ENCODE peak calls at places on chromosomes 1 and 21, in ten cellular contexts. L is mucosa of descending colon; W is epithelial cell of prostate; J is choroid plexus epithelial cell; O is CD4-positive, alpha-beta memory T cell; U is Kasumi-1; R is neuronal stem cell; Y is NCI-H1436; D is CD8-positive, alpha-beta T cell; K is dermis microvascular lymphatic vessel endothelial cell. S is an unnamed sample.

GRCh38 chr21:46069719-46070279 is 28.1 kb upstream of the COL6A2 start:
- DNase-seq in R (no peak), Y (no peak), K (no peak), U (no peak), D (no peak), O (no peak), W (no peak), L (no peak), J (no peak), S (no peak)

GRCh38 chr1:228404107-228404720 is 2.4 kb downstream of the TRIM11 start:
- DNase-seq in U (peak), O (no peak), K (no peak), D (no peak), J (no peak), L (peak), W (no peak), R (no peak), Y (no peak), S (no peak)

GRCh38 chr1:57464756-57465155 is 40.9 kb upstream of the DAB1 start:
- DNase-seq in J (peak), R (no peak), Y (no peak), U (no peak), W (no peak), L (no peak), D (no peak), O (no peak), K (no peak), S (no peak)

GRCh38 chr1:23481026-23481597 is 2.9 kb downstream of the ASAP3 start:
- DNase-seq in U (no peak), K (no peak), D (no peak), R (no peak), L (no peak), Y (no peak), W (no peak), J (no peak), O (no peak), S (no peak)

GRCh38 chr1:231407537-231408396 is 14.3 kb downstream of the EGLN1 start:
- DNase-seq in K (peak), L (no peak), J (peak), W (no peak), U (no peak), Y (no peak), D (no peak), R (no peak), O (no peak), S (no peak)

GRCh38 chr1:13469343-13469742 is 44.5 kb downstream of the LRRC38 start:
- DNase-seq in J (peak), L (no peak), D (no peak), K (no peak), W (no peak), U (no peak), R (no peak), Y (no peak), O (no peak), S (peak)

GRCh38 chr1:107991371-107992066 is 26.5 kb upstream of the VAV3 start:
- DNase-seq in J (peak), U (no peak), D (no peak), O (no peak), K (no peak), W (no peak), Y (no peak), R (no peak), L (no peak), S (no peak)

GRCh38 chr1:40309374-40310128 is 7.5 kb downstream of the COL9A2 start:
- DNase-seq in Y (no peak), W (no peak), R (peak), J (peak), L (no peak), D (no peak), U (no peak), K (no peak), O (no peak), S (no peak)

GRCh38 chr1:47332779-47333577 is 612 bp upstream of the CMPK1 start:
- DNase-seq in O (no peak), K (no peak), R (no peak), D (no peak), J (no peak), U (no peak), W (no peak), Y (no peak), L (no peak), S (no peak)

GRCh38 chr1:94321662-94322061 is 84.3 kb upstream of the ARHGAP29 start:
- DNase-seq in K (no peak), J (no peak), L (no peak), O (no peak), W (no peak), R (no peak), Y (no peak), D (no peak), U (no peak), S (no peak)

GRCh38 chr1:4975856-4976255 is 321.4 kb downstream of the AJAP1 start:
- DNase-seq in W (no peak), K (no peak), Y (no peak), U (no peak), R (no peak), L (no peak), J (no peak), D (no peak), O (no peak), S (no peak)

GRCh38 chr1:38334930-38335592 is 288.5 kb upstream of the POU3F1 start:
- DNase-seq in W (no peak), D (no peak), L (no peak), Y (no peak), J (no peak), R (no peak), O (no peak), U (no peak), K (no peak), S (no peak)

GRCh38 chr1:149884433-149885363 is 14.7 kb upstream of the BOLA1 start:
- DNase-seq in Y (peak), U (peak), R (no peak), O (no peak), J (peak), W (no peak), L (peak), K (peak), D (no peak), S (peak)

GRCh38 chr21:26844258-26845065 is 747 bp downstream of the ADAMTS1 start:
- DNase-seq in R (peak), L (peak), W (no peak), O (no peak), U (peak), J (peak), K (peak), D (no peak), Y (no peak), S (peak)

GRCh38 chr1:232853994-232854532 is 48.8 kb downstream of the MAP10 start:
- DNase-seq in D (no peak), W (no peak), L (no peak), K (no peak), O (no peak), Y (no peak), J (peak), R (no peak), U (no peak), S (no peak)

GRCh38 chr1:31441558-31441957 is 28.5 kb downstream of the SERINC2 start:
- DNase-seq in K (no peak), L (no peak), D (no peak), Y (no peak), U (no peak), O (no peak), R (no peak), W (no peak), J (no peak), S (peak)

GRCh38 chr1:31985430-31985829 is 28.2 kb upstream of the KHDRBS1 start:
- DNase-seq in J (peak), L (no peak), R (no peak), D (no peak), K (peak), O (peak), W (no peak), Y (no peak), U (no peak), S (peak)

GRCh38 chr1:25550155-25550506 is 6.7 kb downstream of the LDLRAP1 start:
- DNase-seq in L (no peak), R (no peak), Y (no peak), J (peak), D (no peak), K (peak), O (no peak), U (peak), W (no peak), S (no peak)

GRCh38 chr1:25021586-25022215 is 91.6 kb upstream of the RUNX3 start:
- DNase-seq in U (no peak), J (no peak), L (no peak), W (no peak), Y (no peak), O (no peak), R (no peak), D (no peak), K (no peak), S (no peak)

GRCh38 chr1:21631944-21632887 is 36.9 kb downstream of the RAP1GAP start:
- DNase-seq in R (no peak), W (no peak), Y (peak), D (no peak), O (no peak), K (no peak), U (no peak), J (peak), L (peak), S (no peak)

GRCh38 chr1:20930427-20930826 is 143.3 kb upstream of the HP1BP3 start:
- DNase-seq in R (no peak), W (no peak), J (no peak), O (no peak), Y (no peak), U (no peak), K (no peak), L (no peak), D (no peak), S (no peak)

GRCh38 chr1:54298284-54299033 is 98.5 kb downstream of the MRPL37 start:
- DNase-seq in L (no peak), R (no peak), U (no peak), Y (no peak), O (no peak), D (no peak), K (peak), W (no peak), J (peak), S (no peak)

GRCh38 chr21:39029086-39029772 is 154.0 kb downstream of the PSMG1 start:
- DNase-seq in O (no peak), R (no peak), L (no peak), D (no peak), U (no peak), J (peak), W (no peak), Y (no peak), K (no peak), S (no peak)

GRCh38 chr21:16908087-16908486 is 604.8 kb upstream of the CXADR start:
- DNase-seq in K (no peak), R (no peak), Y (no peak), D (no peak), J (no peak), U (no peak), O (no peak), L (no peak), W (peak), S (no peak)

GRCh38 chr1:17437260-17438175 is 2.0 kb downstream of the RCC2 start:
- DNase-seq in R (peak), D (peak), J (peak), U (no peak), K (peak), L (peak), Y (peak), O (peak), W (no peak), S (peak)